ENCODE peak calls at places on chromosomes 4 and X, in four cellular contexts. One of them, this sample, is unnamed.

GRCh38 chr4:153465922-153466636 is at the start of gene TMEM131L:
- DNase-seq in suprapubic skin: no peak
- DNase-seq in Right ventricle myocardium superior: peak
- DNase-seq in omental fat pad: no peak
- DNase-seq in this sample: peak

GRCh38 chr4:174120446-174121142 is 162.9 kb downstream of the FBXO8 start:
- DNase-seq in suprapubic skin: no peak
- DNase-seq in Right ventricle myocardium superior: peak
- DNase-seq in omental fat pad: peak
- DNase-seq in this sample: peak

GRCh38 chr4:125498981-125499380 is 184.2 kb downstream of the FAT4 start:
- DNase-seq in suprapubic skin: no peak
- DNase-seq in Right ventricle myocardium superior: no peak
- DNase-seq in omental fat pad: no peak
- DNase-seq in this sample: no peak

GRCh38 chrX:46582325-46582724 is 8.8 kb downstream of the CHST7 start:
- DNase-seq in suprapubic skin: no peak
- DNase-seq in Right ventricle myocardium superior: no peak
- DNase-seq in omental fat pad: no peak
- DNase-seq in this sample: no peak

GRCh38 chrX:97691901-97692455 is 808.3 kb downstream of the RPA4 start:
- DNase-seq in suprapubic skin: no peak
- DNase-seq in Right ventricle myocardium superior: no peak
- DNase-seq in omental fat pad: no peak
- DNase-seq in this sample: no peak

GRCh38 chr4:129550281-129550785 is 454.4 kb downstream of the C4orf33 start:
- DNase-seq in suprapubic skin: no peak
- DNase-seq in Right ventricle myocardium superior: no peak
- DNase-seq in omental fat pad: no peak
- DNase-seq in this sample: no peak

GRCh38 chr4:130233377-130234047 is 1137.6 kb downstream of the C4orf33 start:
- DNase-seq in suprapubic skin: no peak
- DNase-seq in Right ventricle myocardium superior: no peak
- DNase-seq in omental fat pad: no peak
- DNase-seq in this sample: no peak

GRCh38 chr4:84971319-84971932 is 4.9 kb upstream of the WDFY3 start:
- DNase-seq in suprapubic skin: no peak
- DNase-seq in Right ventricle myocardium superior: no peak
- DNase-seq in omental fat pad: no peak
- DNase-seq in this sample: peak

GRCh38 chrX:119573840-119574393 is 446 bp upstream of the UBE2A start:
- DNase-seq in suprapubic skin: peak
- DNase-seq in Right ventricle myocardium superior: peak
- DNase-seq in omental fat pad: no peak
- DNase-seq in this sample: no peak

GRCh38 chrX:111671668-111672067 is 9.3 kb upstream of the ALG13 start:
- DNase-seq in suprapubic skin: no peak
- DNase-seq in Right ventricle myocardium superior: no peak
- DNase-seq in omental fat pad: no peak
- DNase-seq in this sample: no peak

GRCh38 chrX:19448077-19448476 is 67.2 kb downstream of the MAP3K15 start:
- DNase-seq in suprapubic skin: no peak
- DNase-seq in Right ventricle myocardium superior: no peak
- DNase-seq in omental fat pad: no peak
- DNase-seq in this sample: no peak

This sample was measured in NCI-H524.